ENCODE peak calls at places on chromosomes 13 and 19, in seven cellular contexts. R is NCI-H460; P is T follicular helper cell; K is neural crest cell; W is stimulated activated naive CD4-positive, alpha-beta T cell; B is NCI-H1092 treated with DMSO at 0.1 percent for 48 hours; V is activated gamma-delta T cell treated with Interleukin-2 at 50 U/mL for 16 hours. C is an unnamed sample.

GRCh38 chr19:49503582-49503962 is 7.3 kb downstream of the RPS11 start:
- DNase-seq in R (no peak), P (no peak), K (no peak), W (no peak), B (no peak), V (no peak), C (no peak)

GRCh38 chr19:31532034-31532433 is 182.8 kb upstream of the TSHZ3 start:
- DNase-seq in R (no peak), P (no peak), K (no peak), W (no peak), B (no peak), V (no peak), C (no peak)

GRCh38 chr19:11345122-11345752 is 831 bp downstream of the TMEM205 start:
- DNase-seq in R (no peak), P (no peak), K (no peak), W (no peak), B (peak), V (no peak), C (no peak)

GRCh38 chr13:34416833-34417425 is 525.1 kb upstream of the NBEA start:
- DNase-seq in R (no peak), P (no peak), K (no peak), W (no peak), B (peak), V (no peak), C (no peak)

GRCh38 chr19:1343026-1343425 is 40.7 kb upstream of the NDUFS7 start:
- DNase-seq in R (no peak), P (no peak), K (no peak), W (no peak), B (no peak), V (no peak), C (no peak)

GRCh38 chr13:23915308-23915707 is 18.0 kb upstream of the C1QTNF9B start:
- DNase-seq in R (no peak), P (no peak), K (no peak), W (no peak), B (peak), V (no peak), C (no peak)

GRCh38 chr13:78139765-78140164 is 221.1 kb upstream of the EDNRB start:
- DNase-seq in R (no peak), P (no peak), K (no peak), W (no peak), B (no peak), V (no peak), C (no peak)

GRCh38 chr13:113926301-113926761 is 47.5 kb downstream of the C13orf46 start:
- DNase-seq in R (no peak), P (no peak), K (no peak), W (no peak), B (no peak), V (no peak), C (no peak)

GRCh38 chr19:18342090-18342632 is 1.8 kb downstream of the PGPEP1 start:
- DNase-seq in R (no peak), P (no peak), K (no peak), W (no peak), B (no peak), V (no peak), C (no peak)

GRCh38 chr19:3506384-3507340 is 551 bp downstream of the FZR1 start:
- DNase-seq in R (no peak), P (peak), K (no peak), W (no peak), B (no peak), V (peak), C (peak)

GRCh38 chr19:3852614-3853254 is 16.1 kb downstream of the ZFR2 start:
- DNase-seq in R (peak), P (peak), K (no peak), W (no peak), B (no peak), V (peak), C (peak)

GRCh38 chr19:2338751-2339643 is 10.5 kb downstream of the SPPL2B start:
- DNase-seq in R (no peak), P (no peak), K (no peak), W (no peak), B (no peak), V (no peak), C (no peak)

GRCh38 chr13:109135018-109135417 is 505.6 kb downstream of the MYO16 start:
- DNase-seq in R (no peak), P (no peak), K (no peak), W (no peak), B (peak), V (no peak), C (no peak)

GRCh38 chr19:52748336-52748950 is 13.6 kb upstream of the ZNF611 start:
- DNase-seq in R (peak), P (no peak), K (no peak), W (no peak), B (no peak), V (no peak), C (no peak)

GRCh38 chr19:46574533-46574932 is 26.6 kb upstream of the CALM3 start:
- DNase-seq in R (no peak), P (peak), K (no peak), W (no peak), B (no peak), V (no peak), C (peak)

GRCh38 chr19:16180611-16181010 is 4.6 kb upstream of the FAM32A start:
- DNase-seq in R (no peak), P (no peak), K (no peak), W (no peak), B (no peak), V (no peak), C (no peak)

GRCh38 chr19:49327878-49328544 is 3.0 kb upstream of the SLC6A16 start:
- DNase-seq in R (no peak), P (peak), K (no peak), W (no peak), B (no peak), V (peak), C (peak)

GRCh38 chr13:109163052-109163413 is 533.6 kb downstream of the MYO16 start:
- DNase-seq in R (no peak), P (no peak), K (no peak), W (no peak), B (no peak), V (no peak), C (no peak)